ENCODE peak calls at places on chromosomes 11 and 22, in eight cellular contexts. Z, K, C, J, X, M, Q and U are unnamed samples.
A peak's percentile ranks its signal among the peaks of the same experiment; 100 is the strongest.

GRCh38 chr22:22815397-22816170 is 72.0 kb upstream of the IGLL5 start:
- DNase-seq in M (no peak), X (no peak), K (no peak), Q (no peak), C (no peak), J (no peak), Z (no peak), U (no peak)

GRCh38 chr11:64005691-64006090 is 19.5 kb downstream of the OTUB1 start:
- DNase-seq in J (no peak), Z (no peak), C (no peak), Q (no peak), K (no peak), M (no peak), X (no peak), U (no peak)

GRCh38 chr22:23239429-23239828 is 59.1 kb downstream of the BCR start:
- DNase-seq in M (no peak), X (no peak), K (no peak), Z (no peak), J (no peak), C (no peak), Q (no peak), U (no peak)

GRCh38 chr11:62928011-62928410 is 6.8 kb upstream of the CHRM1 start:
- DNase-seq in K (no peak), Q (no peak), C (no peak), J (no peak), M (no peak), Z (no peak), X (no peak), U (no peak)

GRCh38 chr11:126433244-126433846 is 77.9 kb downstream of the ST3GAL4 start:
- DNase-seq in C (no peak), X (no peak), M (no peak), J (no peak), Z (no peak), K (no peak), Q (no peak), U (no peak)

GRCh38 chr22:37604875-37605274 is 3.8 kb upstream of the GGA1 start:
- DNase-seq in J (no peak), Q (no peak), C (no peak), Z (peak; percentile 48), M (no peak), K (no peak), X (no peak), U (no peak)

GRCh38 chr11:77411238-77411637 is 62.7 kb downstream of the PAK1 start:
- DNase-seq in X (peak; percentile 34), K (peak; percentile 21), M (peak; percentile 15), C (peak; percentile 25), J (no peak), Z (peak; percentile 1), Q (peak; percentile 11), U (no peak)

GRCh38 chr11:60977224-60977623 is 5.7 kb downstream of the CD6 start:
- DNase-seq in M (no peak), X (no peak), Z (no peak), Q (no peak), J (no peak), K (no peak), C (no peak), U (no peak)

GRCh38 chr22:41302016-41302767 is 867 bp downstream of the ZC3H7B start:
- DNase-seq in C (peak; percentile 53), Q (no peak), X (peak; percentile 20), Z (no peak), M (no peak), J (no peak), K (no peak), U (no peak)

GRCh38 chr11:94786264-94787126 is 18.3 kb downstream of the AMOTL1 start:
- DNase-seq in X (no peak), Q (no peak), J (no peak), M (no peak), K (peak; percentile 75), C (peak; percentile 50), Z (no peak), U (no peak)